ENCODE peak calls at places on chromosomes 5 and 9, in four cellular contexts. O, X, B and E are unnamed samples.

GRCh38 chr5:149405550-149406202 is 26.6 kb upstream of the IL17B start:
- DNase-seq in X (no peak), B (no peak), O (no peak), E (no peak)

GRCh38 chr5:74017112-74017511 is 391.1 kb downstream of the ARHGEF28 start:
- DNase-seq in X (no peak), O (no peak), B (no peak), E (no peak)

GRCh38 chr5:165783024-165783423 is 2277.6 kb downstream of the MAT2B start:
- DNase-seq in O (no peak), B (no peak), X (no peak), E (no peak)

GRCh38 chr5:143355710-143356109 is 47.8 kb downstream of the NR3C1 start:
- DNase-seq in O (peak), X (peak), B (no peak), E (peak)

GRCh38 chr9:128034821-128035764 is 32.0 kb downstream of the NAIF1 start:
- DNase-seq in B (peak), O (peak), X (peak), E (peak)

GRCh38 chr5:155727512-155728145 is 599.3 kb upstream of the SGCD start:
- DNase-seq in X (no peak), B (no peak), O (peak), E (no peak)

GRCh38 chr9:2414465-2414864 is 207.1 kb upstream of the VLDLR start:
- DNase-seq in O (no peak), X (no peak), B (no peak), E (no peak)

GRCh38 chr9:114777841-114778240 is 28.0 kb downstream of the TNFSF15 start:
- DNase-seq in X (no peak), B (no peak), O (no peak), E (no peak)

GRCh38 chr5:14237313-14238086 is 94.4 kb downstream of the TRIO start:
- DNase-seq in X (no peak), B (no peak), O (no peak), E (no peak)

GRCh38 chr9:134644715-134645606 is 3.4 kb downstream of the COL5A1 start:
- DNase-seq in O (peak), X (no peak), B (no peak), E (no peak)

GRCh38 chr9:92176068-92176799 is 61.0 kb upstream of the SPTLC1 start:
- DNase-seq in X (no peak), O (no peak), B (no peak), E (no peak)

GRCh38 chr5:173984218-173984617 is 4.8 kb upstream of the C5orf47 start:
- DNase-seq in O (no peak), X (peak), B (no peak), E (peak)

GRCh38 chr5:40669606-40670005 is 10.1 kb upstream of the PTGER4 start:
- DNase-seq in X (no peak), B (no peak), O (no peak), E (no peak)

GRCh38 chr5:40667171-40667663 is 12.5 kb upstream of the PTGER4 start:
- DNase-seq in O (no peak), B (no peak), X (no peak), E (no peak)

GRCh38 chr5:40665902-40666301 is 13.8 kb upstream of the PTGER4 start:
- DNase-seq in O (no peak), B (no peak), X (no peak), E (no peak)

GRCh38 chr5:40672440-40672839 is 7.3 kb upstream of the PTGER4 start:
- DNase-seq in O (no peak), X (no peak), B (no peak), E (no peak)

DNA sequence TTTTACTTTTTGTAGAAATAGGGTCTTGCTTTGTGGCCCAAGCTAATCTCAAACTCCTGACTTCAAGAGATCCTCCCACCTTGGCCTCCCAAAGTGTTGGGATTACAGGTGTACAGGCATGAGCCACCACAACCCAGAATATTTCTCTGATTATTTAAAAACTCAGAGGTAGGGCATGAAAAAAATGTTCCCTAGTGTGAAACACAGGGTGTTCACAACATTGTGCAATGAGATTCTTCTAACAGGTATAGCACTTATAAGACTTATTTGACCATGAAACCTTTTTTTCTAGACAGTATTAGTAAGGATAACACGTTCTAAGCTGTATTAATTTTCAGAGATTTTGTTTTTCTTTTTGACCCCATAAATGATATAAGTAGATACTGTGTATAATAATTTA is 13.1 kb upstream of the PTGER4 start:
- DNase-seq in X (no peak), O (no peak), B (no peak), E (no peak)
- TF ChIP-seq USF2 in X (no peak), O (no peak), B (no peak), E (no peak)

DNA sequence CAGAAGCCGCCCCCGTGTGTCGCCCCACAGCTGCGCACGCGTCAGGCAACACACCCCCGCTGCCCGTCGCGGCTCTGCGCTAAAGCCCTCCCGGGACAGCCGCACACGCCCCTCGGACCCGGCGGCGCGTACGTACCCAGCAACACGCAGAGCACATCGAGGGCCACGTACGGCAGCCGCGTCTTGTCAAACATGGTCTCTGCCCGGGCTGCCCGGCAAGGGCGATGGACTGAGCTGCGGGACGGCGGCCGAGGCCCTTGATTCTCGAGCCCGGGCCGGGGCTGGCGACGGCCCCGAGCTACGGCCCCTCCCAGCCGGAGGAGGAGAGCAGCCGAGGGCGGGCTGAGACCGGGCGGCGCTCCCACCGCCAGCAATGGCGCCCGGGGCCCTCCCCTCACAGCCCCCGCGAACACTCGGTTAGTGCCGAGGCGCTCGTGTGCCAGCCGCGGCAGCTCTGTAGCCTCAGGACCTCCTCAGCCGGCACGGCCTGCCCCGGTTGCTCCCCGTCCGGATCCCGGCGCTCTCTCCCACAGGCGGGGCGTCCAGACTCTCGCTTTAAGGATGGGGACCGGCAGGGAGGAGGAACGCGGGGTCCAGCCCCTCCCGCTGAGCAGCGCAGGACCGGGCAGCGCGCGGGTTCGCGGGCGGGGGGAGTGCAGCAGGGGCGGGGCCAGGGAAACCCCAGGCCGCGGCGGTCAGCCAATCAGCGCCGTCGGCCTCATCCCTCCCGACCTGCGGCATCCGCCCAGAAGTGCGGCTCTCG is at the start of gene PLPP1:
- DNase-seq in X (peak), O (peak), B (peak), E (peak)
- TF ChIP-seq EP300 in X (no peak), O (no peak), B (no peak), E (no peak)

GRCh38 chr5:33275921-33276705 is 164.7 kb upstream of the TARS1 start:
- DNase-seq in O (no peak), B (no peak), X (no peak), E (no peak)

GRCh38 chr5:33281507-33281906 is 159.3 kb upstream of the TARS1 start:
- DNase-seq in B (no peak), X (no peak), O (no peak), E (no peak)

GRCh38 chr5:33273985-33274384 is 166.8 kb upstream of the TARS1 start:
- DNase-seq in B (no peak), X (no peak), O (no peak), E (no peak)

GRCh38 chr5:33275391-33275790 is 165.4 kb upstream of the TARS1 start:
- DNase-seq in B (no peak), X (no peak), O (no peak), E (no peak)

GRCh38 chr5:33277061-33277460 is 163.7 kb upstream of the TARS1 start:
- DNase-seq in X (no peak), B (no peak), O (no peak), E (no peak)
- TF ChIP-seq JUNB in X (no peak), B (no peak), O (no peak), E (no peak)

DNA sequence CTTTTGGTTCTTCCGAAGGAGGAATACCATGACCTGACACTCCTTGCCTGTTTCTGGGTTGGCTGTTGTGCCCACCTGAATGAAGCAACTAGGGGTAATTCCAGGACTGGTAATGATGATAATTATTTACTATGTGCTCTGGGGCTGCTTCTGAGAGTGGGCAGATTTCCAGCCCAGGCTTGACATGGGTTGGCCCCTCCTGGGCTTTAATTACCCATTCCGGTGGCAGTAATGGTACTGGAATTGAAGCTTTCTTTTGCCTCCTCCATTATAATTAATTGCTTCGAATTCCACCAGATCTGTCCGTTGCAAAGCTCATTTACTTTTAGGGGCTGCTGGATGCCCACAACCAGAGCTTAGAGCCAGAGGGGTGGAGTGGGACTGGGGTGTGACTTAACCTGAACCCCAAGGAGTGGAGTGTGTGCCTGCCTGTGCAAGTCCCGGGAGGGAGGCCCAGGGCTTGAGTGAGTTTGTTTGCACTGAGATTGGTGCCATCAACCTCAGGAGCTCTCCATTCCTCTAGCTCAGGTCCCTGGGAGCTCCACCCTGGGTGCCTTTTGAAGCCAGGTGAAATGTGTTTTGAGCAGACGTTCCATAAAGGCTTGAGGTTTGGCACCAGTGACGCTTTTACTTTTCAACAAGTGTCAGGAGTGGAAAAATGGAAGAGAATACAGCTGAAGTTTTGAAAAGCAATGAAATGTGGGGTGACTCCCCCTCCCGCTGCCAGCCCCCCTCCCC is 214.6 kb downstream of the PDZD2 start:
- DNase-seq in X (no peak), B (no peak), O (no peak), E (no peak)
- TF ChIP-seq USF2 in X (no peak), B (no peak), O (no peak), E (no peak)

DNA sequence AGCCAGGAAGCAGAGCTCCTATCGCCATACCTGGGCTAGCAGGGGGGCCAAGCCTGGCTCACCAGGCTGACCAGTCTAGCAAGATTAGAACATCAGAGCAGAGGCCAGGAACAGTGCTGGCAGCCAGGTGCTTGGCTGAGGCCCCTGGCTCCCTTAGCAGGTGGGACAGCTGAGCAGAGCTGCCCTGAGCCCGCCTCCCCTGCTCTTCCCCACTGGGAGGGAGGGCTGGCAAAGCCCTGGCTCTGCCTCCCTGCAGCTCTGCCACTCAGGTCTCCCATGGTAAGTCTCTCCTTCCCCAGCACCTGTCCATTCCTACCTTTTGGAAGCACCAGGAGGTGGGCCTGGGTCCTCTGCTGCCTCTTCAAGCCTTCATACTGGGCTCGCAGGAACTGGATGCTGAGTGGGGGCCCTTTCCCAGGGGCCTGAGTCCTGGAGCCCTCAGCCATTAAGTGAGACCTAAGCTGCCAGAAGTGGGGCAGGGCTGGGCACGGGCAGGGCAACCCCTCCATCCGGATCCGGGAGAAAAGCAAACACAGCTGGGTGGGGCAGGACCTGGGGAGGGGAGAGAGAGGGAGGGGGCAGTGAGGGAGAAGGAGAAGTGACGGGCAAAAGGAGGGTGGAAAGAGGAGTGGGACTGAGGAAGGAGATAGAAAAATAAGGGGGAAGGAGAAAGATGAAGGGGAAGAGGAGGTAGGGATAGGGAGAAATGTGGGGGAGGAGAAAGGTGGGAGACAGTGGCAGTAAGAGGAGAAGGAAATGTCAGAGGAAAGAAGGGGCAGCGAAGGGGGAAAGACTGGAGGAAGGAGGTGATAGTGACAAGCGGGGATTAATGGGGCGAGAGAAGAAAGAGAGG is 662 bp downstream of the C9orf152 start:
- DNase-seq in B (no peak), X (no peak), O (no peak), E (no peak)
- TF ChIP-seq EP300 in B (no peak), X (no peak), O (no peak), E (no peak)

GRCh38 chr9:137353223-137354152 is 51.4 kb upstream of the NRARP start:
- DNase-seq in O (no peak), X (no peak), B (no peak), E (no peak)
- TF ChIP-seq JUNB in O (no peak), X (no peak), B (no peak), E (no peak)

GRCh38 chr9:33419904-33420303 is 17.5 kb upstream of the AQP7 start:
- DNase-seq in B (no peak), X (no peak), O (no peak), E (no peak)

GRCh38 chr9:33415152-33416038 is 13.0 kb upstream of the AQP7 start:
- DNase-seq in B (peak), O (peak), X (peak), E (peak)

GRCh38 chr9:33414263-33414662 is 11.9 kb upstream of the AQP7 start:
- DNase-seq in B (no peak), X (no peak), O (no peak), E (no peak)

GRCh38 chr9:33418090-33418489 is 15.7 kb upstream of the AQP7 start:
- DNase-seq in B (no peak), O (no peak), X (no peak), E (no peak)

DNA sequence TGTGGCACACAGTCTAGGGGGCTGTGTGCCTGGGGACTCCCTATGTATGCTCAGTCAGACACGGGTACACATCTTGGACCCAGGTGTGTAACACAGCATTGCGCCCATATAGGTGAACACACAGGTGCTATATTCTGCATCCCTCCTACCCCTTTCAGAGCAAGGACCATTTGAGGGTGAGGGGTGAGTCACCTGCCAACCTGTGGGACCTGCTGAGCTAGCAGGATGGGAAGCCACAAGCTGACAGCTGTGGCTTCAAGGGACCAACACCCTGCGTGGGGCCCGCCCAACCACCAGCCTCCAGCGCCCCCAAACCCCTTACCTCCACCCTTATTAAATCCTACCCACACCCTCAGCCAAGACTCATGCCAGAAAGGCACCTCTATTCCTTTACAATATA is 14.6 kb upstream of the AQP7 start:
- DNase-seq in X (no peak), O (no peak), B (no peak), E (no peak)
- TF ChIP-seq USF2 in X (no peak), O (no peak), B (no peak), E (no peak)